ENCODE peak calls at places on chromosomes 13 and 19, in ten cellular contexts. One of them, this sample, is unnamed.

GRCh38 chr19:2035590-2035991 is 15.5 kb downstream of the MKNK2 start:
- DNase-seq in AG04449: no peak
- DNase-seq in heart left ventricle: no peak
- DNase-seq in pancreas: peak; percentile 79
- DNase-seq in psoas muscle: peak; percentile 68
- DNase-seq in BJ: no peak
- DNase-seq in HCT116: no peak
- DNase-seq in hepatocyte: no peak
- DNase-seq in tibial artery: no peak
- DNase-seq in WERI-Rb-1: no peak
- DNase-seq in this sample: peak; percentile 37

GRCh38 chr19:3766520-3766919 is 4.0 kb downstream of the MRPL54 start:
- DNase-seq in AG04449: no peak
- DNase-seq in heart left ventricle: no peak
- DNase-seq in pancreas: no peak
- DNase-seq in psoas muscle: no peak
- DNase-seq in BJ: no peak
- DNase-seq in HCT116: no peak
- DNase-seq in hepatocyte: no peak
- DNase-seq in tibial artery: no peak
- DNase-seq in WERI-Rb-1: no peak
- DNase-seq in this sample: no peak

GRCh38 chr19:2524840-2525723 is 49.2 kb downstream of the GADD45B start:
- DNase-seq in AG04449: no peak
- DNase-seq in heart left ventricle: no peak
- DNase-seq in pancreas: peak; percentile 62
- DNase-seq in psoas muscle: peak; percentile 81
- DNase-seq in BJ: no peak
- DNase-seq in HCT116: peak; percentile 87
- DNase-seq in hepatocyte: peak; percentile 84
- DNase-seq in tibial artery: no peak
- DNase-seq in WERI-Rb-1: no peak
- DNase-seq in this sample: peak; percentile 61

GRCh38 chr13:93861818-93862217 is 617.7 kb downstream of the DCT start:
- DNase-seq in AG04449: peak; percentile 45
- DNase-seq in heart left ventricle: no peak
- DNase-seq in pancreas: no peak
- DNase-seq in psoas muscle: no peak
- DNase-seq in BJ: no peak
- DNase-seq in HCT116: no peak
- DNase-seq in hepatocyte: peak; percentile 48
- DNase-seq in tibial artery: no peak
- DNase-seq in WERI-Rb-1: peak; percentile 59
- DNase-seq in this sample: no peak

GRCh38 chr19:1163934-1164683 is 10.0 kb downstream of the SBNO2 start:
- DNase-seq in AG04449: no peak
- DNase-seq in heart left ventricle: peak; percentile 11
- DNase-seq in pancreas: no peak
- DNase-seq in psoas muscle: peak; percentile 85
- DNase-seq in BJ: no peak
- DNase-seq in HCT116: no peak
- DNase-seq in hepatocyte: no peak
- DNase-seq in tibial artery: no peak
- DNase-seq in WERI-Rb-1: no peak
- DNase-seq in this sample: no peak

GRCh38 chr19:13428352-13428751 is 77.9 kb downstream of the CACNA1A start:
- DNase-seq in AG04449: no peak
- DNase-seq in heart left ventricle: no peak
- DNase-seq in pancreas: no peak
- DNase-seq in psoas muscle: no peak
- DNase-seq in BJ: no peak
- DNase-seq in HCT116: peak; percentile 28
- DNase-seq in hepatocyte: no peak
- DNase-seq in tibial artery: no peak
- DNase-seq in WERI-Rb-1: no peak
- DNase-seq in this sample: no peak

GRCh38 chr19:41998246-41999020 is 4.4 kb upstream of the ATP1A3 start:
- DNase-seq in AG04449: no peak
- DNase-seq in heart left ventricle: no peak
- DNase-seq in pancreas: no peak
- DNase-seq in psoas muscle: no peak
- DNase-seq in BJ: no peak
- DNase-seq in HCT116: peak; percentile 16
- DNase-seq in hepatocyte: peak; percentile 61
- DNase-seq in tibial artery: no peak
- DNase-seq in WERI-Rb-1: peak; percentile 80
- DNase-seq in this sample: peak; percentile 41

GRCh38 chr19:3098515-3099346 is 4.6 kb downstream of the GNA11 start:
- DNase-seq in AG04449: no peak
- DNase-seq in heart left ventricle: peak; percentile 86
- DNase-seq in pancreas: peak; percentile 86
- DNase-seq in psoas muscle: peak; percentile 87
- DNase-seq in BJ: no peak
- DNase-seq in HCT116: no peak
- DNase-seq in hepatocyte: no peak
- DNase-seq in tibial artery: peak; percentile 67
- DNase-seq in WERI-Rb-1: no peak
- DNase-seq in this sample: peak; percentile 24

GRCh38 chr19:41530761-41531301 is 45.1 kb upstream of the CEACAM21 start:
- DNase-seq in AG04449: no peak
- DNase-seq in heart left ventricle: peak; percentile 46
- DNase-seq in pancreas: no peak
- DNase-seq in psoas muscle: no peak
- DNase-seq in BJ: no peak
- DNase-seq in HCT116: no peak
- DNase-seq in hepatocyte: no peak
- DNase-seq in tibial artery: no peak
- DNase-seq in WERI-Rb-1: no peak
- DNase-seq in this sample: no peak

GRCh38 chr13:29591310-29591709 is 4.2 kb downstream of the SLC7A1 start:
- DNase-seq in AG04449: no peak
- DNase-seq in heart left ventricle: no peak
- DNase-seq in pancreas: no peak
- DNase-seq in psoas muscle: no peak
- DNase-seq in BJ: no peak
- DNase-seq in HCT116: no peak
- DNase-seq in hepatocyte: no peak
- DNase-seq in tibial artery: no peak
- DNase-seq in WERI-Rb-1: no peak
- DNase-seq in this sample: no peak

GRCh38 chr13:112444001-112444311 is 67.8 kb downstream of the SPACA7 start:
- DNase-seq in AG04449: no peak
- DNase-seq in heart left ventricle: peak; percentile 37
- DNase-seq in pancreas: peak; percentile 91
- DNase-seq in psoas muscle: peak; percentile 63
- DNase-seq in BJ: no peak
- DNase-seq in HCT116: peak; percentile 34
- DNase-seq in hepatocyte: peak; percentile 87
- DNase-seq in tibial artery: peak; percentile 20
- DNase-seq in WERI-Rb-1: peak; percentile 88
- DNase-seq in this sample: peak; percentile 28

GRCh38 chr19:5545051-5545450 is 22.7 kb downstream of the TINCR start:
- DNase-seq in AG04449: no peak
- DNase-seq in heart left ventricle: no peak
- DNase-seq in pancreas: no peak
- DNase-seq in psoas muscle: no peak
- DNase-seq in BJ: no peak
- DNase-seq in HCT116: no peak
- DNase-seq in hepatocyte: no peak
- DNase-seq in tibial artery: no peak
- DNase-seq in WERI-Rb-1: no peak
- DNase-seq in this sample: no peak

GRCh38 chr19:3577741-3578344 is 5.1 kb downstream of the HMG20B start:
- DNase-seq in AG04449: no peak
- DNase-seq in heart left ventricle: no peak
- DNase-seq in pancreas: peak; percentile 79
- DNase-seq in psoas muscle: no peak
- DNase-seq in BJ: no peak
- DNase-seq in HCT116: no peak
- DNase-seq in hepatocyte: no peak
- DNase-seq in tibial artery: no peak
- DNase-seq in WERI-Rb-1: no peak
- DNase-seq in this sample: no peak

GRCh38 chr13:27997904-27998522 is 9.5 kb upstream of the URAD start:
- DNase-seq in AG04449: no peak
- DNase-seq in heart left ventricle: peak; percentile 40
- DNase-seq in pancreas: no peak
- DNase-seq in psoas muscle: no peak
- DNase-seq in BJ: no peak
- DNase-seq in HCT116: peak; percentile 70
- DNase-seq in hepatocyte: peak; percentile 72
- DNase-seq in tibial artery: no peak
- DNase-seq in WERI-Rb-1: peak; percentile 72
- DNase-seq in this sample: no peak
- TF ChIP-seq CTCF in AG04449: peak; percentile 43
- TF ChIP-seq CTCF in heart left ventricle: peak; percentile 9
- TF ChIP-seq CTCF in pancreas: no peak
- TF ChIP-seq CTCF in psoas muscle: no peak
- TF ChIP-seq CTCF in BJ: peak; percentile 58
- TF ChIP-seq CTCF in HCT116: peak; percentile 67
- TF ChIP-seq CTCF in hepatocyte: peak; percentile 64
- TF ChIP-seq CTCF in tibial artery: peak; percentile 25
- TF ChIP-seq CTCF in WERI-Rb-1: peak; percentile 80
- TF ChIP-seq CTCF in this sample: peak; percentile 79

GRCh38 chr19:49378501-49378900 is 9.5 kb upstream of the KASH5 start:
- DNase-seq in AG04449: no peak
- DNase-seq in heart left ventricle: no peak
- DNase-seq in pancreas: no peak
- DNase-seq in psoas muscle: no peak
- DNase-seq in BJ: no peak
- DNase-seq in HCT116: no peak
- DNase-seq in hepatocyte: no peak
- DNase-seq in tibial artery: no peak
- DNase-seq in WERI-Rb-1: no peak
- DNase-seq in this sample: no peak

GRCh38 chr19:49382639-49383038 is 5.4 kb upstream of the KASH5 start:
- DNase-seq in AG04449: no peak
- DNase-seq in heart left ventricle: no peak
- DNase-seq in pancreas: no peak
- DNase-seq in psoas muscle: no peak
- DNase-seq in BJ: no peak
- DNase-seq in HCT116: no peak
- DNase-seq in hepatocyte: no peak
- DNase-seq in tibial artery: no peak
- DNase-seq in WERI-Rb-1: no peak
- DNase-seq in this sample: no peak

GRCh38 chr19:49374665-49375434 is 11.2 kb downstream of the DKKL1 start:
- DNase-seq in AG04449: no peak
- DNase-seq in heart left ventricle: no peak
- DNase-seq in pancreas: no peak
- DNase-seq in psoas muscle: no peak
- DNase-seq in BJ: no peak
- DNase-seq in HCT116: no peak
- DNase-seq in hepatocyte: no peak
- DNase-seq in tibial artery: no peak
- DNase-seq in WERI-Rb-1: no peak
- DNase-seq in this sample: no peak

GRCh38 chr19:49383598-49383997 is 4.5 kb upstream of the KASH5 start:
- DNase-seq in AG04449: no peak
- DNase-seq in heart left ventricle: no peak
- DNase-seq in pancreas: no peak
- DNase-seq in psoas muscle: no peak
- DNase-seq in BJ: no peak
- DNase-seq in HCT116: no peak
- DNase-seq in hepatocyte: no peak
- DNase-seq in tibial artery: no peak
- DNase-seq in WERI-Rb-1: no peak
- DNase-seq in this sample: no peak

DNA sequence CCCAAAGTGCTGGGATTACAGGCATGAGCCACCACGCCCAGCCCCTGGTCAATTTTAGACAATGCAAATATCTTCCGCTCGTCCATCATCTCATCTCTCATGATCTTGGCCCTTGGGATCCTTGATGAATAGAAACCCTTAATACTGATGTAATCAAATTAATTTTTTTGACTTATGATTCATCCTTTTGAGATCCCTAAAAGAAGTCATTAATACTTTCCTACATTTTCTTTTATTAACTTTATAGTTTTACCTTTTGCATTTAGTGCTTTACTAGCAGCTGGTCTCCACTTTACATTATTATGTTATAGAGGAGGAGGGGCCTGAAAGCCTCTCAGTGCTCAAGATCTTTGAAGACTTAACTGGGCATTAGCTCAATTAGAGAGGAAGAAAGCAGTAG is 7.7 kb upstream of the KASH5 start:
- DNase-seq in AG04449: no peak
- DNase-seq in heart left ventricle: no peak
- DNase-seq in pancreas: no peak
- DNase-seq in psoas muscle: no peak
- DNase-seq in BJ: no peak
- DNase-seq in HCT116: no peak
- DNase-seq in hepatocyte: no peak
- DNase-seq in tibial artery: no peak
- DNase-seq in WERI-Rb-1: no peak
- DNase-seq in this sample: no peak
- H3K4me3 ChIP-seq in AG04449: no peak overlapping the region
- H3K4me3 ChIP-seq in heart left ventricle: no peak overlapping the region
- H3K4me3 ChIP-seq in pancreas: no peak overlapping the region
- H3K4me3 ChIP-seq in psoas muscle: no peak overlapping the region
- H3K4me3 ChIP-seq in BJ: no peak overlapping the region
- H3K4me3 ChIP-seq in HCT116: no peak overlapping the region
- H3K4me3 ChIP-seq in hepatocyte: no peak overlapping the region
- H3K4me3 ChIP-seq in tibial artery: no peak overlapping the region
- H3K4me3 ChIP-seq in WERI-Rb-1: no peak overlapping the region
- H3K4me3 ChIP-seq in this sample: no peak overlapping the region

DNA sequence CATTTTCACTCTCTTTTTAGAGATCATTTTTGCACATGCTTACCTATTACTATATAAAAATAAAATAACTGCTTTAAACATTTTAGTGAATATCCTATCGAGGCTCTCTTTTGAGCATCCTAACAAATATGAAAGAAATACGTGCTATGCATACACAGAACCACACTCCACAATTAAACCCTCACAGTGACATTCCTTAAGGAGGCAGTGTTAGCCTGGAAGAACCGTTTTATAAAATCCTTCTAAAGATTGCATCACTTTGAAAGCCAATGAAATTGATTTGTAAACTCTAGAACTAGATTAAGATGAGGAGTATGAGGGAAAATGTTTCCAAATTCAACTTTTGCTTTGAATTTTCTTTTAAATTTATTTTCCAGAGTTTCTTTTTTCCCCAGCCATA is 11.1 kb upstream of the ENOX1 start:
- DNase-seq in AG04449: no peak
- DNase-seq in heart left ventricle: no peak
- DNase-seq in pancreas: no peak
- DNase-seq in psoas muscle: no peak
- DNase-seq in BJ: no peak
- DNase-seq in HCT116: no peak
- DNase-seq in hepatocyte: no peak
- DNase-seq in tibial artery: no peak
- DNase-seq in WERI-Rb-1: no peak
- DNase-seq in this sample: no peak
- TF ChIP-seq CTCF in AG04449: no peak
- TF ChIP-seq CTCF in heart left ventricle: no peak
- TF ChIP-seq CTCF in pancreas: no peak
- TF ChIP-seq CTCF in psoas muscle: no peak
- TF ChIP-seq CTCF in BJ: peak; percentile 23
- TF ChIP-seq CTCF in HCT116: no peak
- TF ChIP-seq CTCF in hepatocyte: no peak
- TF ChIP-seq CTCF in tibial artery: no peak
- TF ChIP-seq CTCF in WERI-Rb-1: no peak
- TF ChIP-seq CTCF in this sample: no peak

GRCh38 chr13:100589178-100589725 is 663 bp upstream of the GGACT start:
- DNase-seq in AG04449: no peak
- DNase-seq in heart left ventricle: no peak
- DNase-seq in pancreas: no peak
- DNase-seq in psoas muscle: no peak
- DNase-seq in BJ: no peak
- DNase-seq in HCT116: no peak
- DNase-seq in hepatocyte: no peak
- DNase-seq in tibial artery: no peak
- DNase-seq in WERI-Rb-1: peak; percentile 67
- DNase-seq in this sample: no peak
- H3K4me3 ChIP-seq in AG04449: no peak overlapping the region
- H3K4me3 ChIP-seq in heart left ventricle: peak overlapping the region; percentile 64
- H3K4me3 ChIP-seq in pancreas: peak overlapping the region; percentile 73
- H3K4me3 ChIP-seq in psoas muscle: peak overlapping the region; percentile 92
- H3K4me3 ChIP-seq in BJ: no peak overlapping the region
- H3K4me3 ChIP-seq in HCT116: peak overlapping the region; percentile 73
- H3K4me3 ChIP-seq in hepatocyte: no peak overlapping the region
- H3K4me3 ChIP-seq in tibial artery: peak overlapping the region; percentile 68
- H3K4me3 ChIP-seq in WERI-Rb-1: peak overlapping the region; percentile 38
- H3K4me3 ChIP-seq in this sample: no peak overlapping the region

This sample was measured in GM06990.